ENCODE peak calls at places on chromosomes 5 and 9, in five cellular contexts. One of them, this sample, is unnamed.

GRCh38 chr5:141742866-141743651 is 61.0 kb upstream of the ARAP3 start:
- DNase-seq in GM12878: no peak
- DNase-seq in K562: peak
- DNase-seq in HepG2: no peak
- DNase-seq in SK-N-SH: no peak
- DNase-seq in this sample: no peak

GRCh38 chr9:113940077-113940476 is 64.0 kb downstream of the ZNF618 start:
- DNase-seq in SK-N-SH: no peak
- DNase-seq in HepG2: no peak
- DNase-seq in GM12878: no peak
- DNase-seq in K562: no peak
- DNase-seq in this sample: no peak

GRCh38 chr9:85702881-85703280 is 38.9 kb downstream of the AGTPBP1 start:
- DNase-seq in SK-N-SH: no peak
- DNase-seq in GM12878: no peak
- DNase-seq in K562: no peak
- DNase-seq in HepG2: no peak
- DNase-seq in this sample: peak

GRCh38 chr5:173627860-173628392 is 11.5 kb upstream of the BOD1 start:
- DNase-seq in SK-N-SH: no peak
- DNase-seq in K562: no peak
- DNase-seq in GM12878: no peak
- DNase-seq in HepG2: no peak
- DNase-seq in this sample: no peak

GRCh38 chr9:130918870-130919558 is 20.0 kb downstream of the FIBCD1 start:
- DNase-seq in K562: peak
- DNase-seq in GM12878: no peak
- DNase-seq in SK-N-SH: no peak
- DNase-seq in HepG2: no peak
- DNase-seq in this sample: no peak

GRCh38 chr5:171580506-171581265 is 161.2 kb downstream of the FGF18 start:
- DNase-seq in SK-N-SH: no peak
- DNase-seq in GM12878: no peak
- DNase-seq in K562: no peak
- DNase-seq in HepG2: no peak
- DNase-seq in this sample: no peak

GRCh38 chr5:175698401-175699115 is 40.7 kb downstream of the HRH2 start:
- DNase-seq in K562: no peak
- DNase-seq in SK-N-SH: no peak
- DNase-seq in HepG2: no peak
- DNase-seq in GM12878: no peak
- DNase-seq in this sample: no peak

GRCh38 chr9:7150153-7150890 is 392.5 kb downstream of the KDM4C start:
- DNase-seq in K562: no peak
- DNase-seq in HepG2: no peak
- DNase-seq in SK-N-SH: no peak
- DNase-seq in GM12878: no peak
- DNase-seq in this sample: peak

GRCh38 chr9:120043448-120043847 is 536.5 kb downstream of the CDK5RAP2 start:
- DNase-seq in GM12878: no peak
- DNase-seq in SK-N-SH: no peak
- DNase-seq in HepG2: no peak
- DNase-seq in K562: no peak
- DNase-seq in this sample: no peak

GRCh38 chr5:180593446-180594206 is 2.3 kb upstream of the SCGB3A1 start:
- DNase-seq in K562: no peak
- DNase-seq in HepG2: no peak
- DNase-seq in SK-N-SH: peak
- DNase-seq in GM12878: no peak
- DNase-seq in this sample: no peak

GRCh38 chr5:180590543-180591248 is 603 bp downstream of the SCGB3A1 start:
- DNase-seq in K562: no peak
- DNase-seq in HepG2: no peak
- DNase-seq in GM12878: no peak
- DNase-seq in SK-N-SH: peak
- DNase-seq in this sample: no peak

GRCh38 chr5:180589771-180590542 is 1.3 kb downstream of the SCGB3A1 start:
- DNase-seq in SK-N-SH: peak
- DNase-seq in K562: no peak
- DNase-seq in GM12878: no peak
- DNase-seq in HepG2: no peak
- DNase-seq in this sample: no peak

GRCh38 chr5:180592176-180592575 is 877 bp upstream of the SCGB3A1 start:
- DNase-seq in HepG2: no peak
- DNase-seq in SK-N-SH: peak
- DNase-seq in K562: no peak
- DNase-seq in GM12878: no peak
- DNase-seq in this sample: no peak

GRCh38 chr5:180591249-180591887 is at the start of gene SCGB3A1:
- DNase-seq in HepG2: no peak
- DNase-seq in SK-N-SH: peak
- DNase-seq in GM12878: no peak
- DNase-seq in K562: peak
- DNase-seq in this sample: peak
- TF ChIP-seq GABPA in HepG2: no peak
- TF ChIP-seq GABPA in SK-N-SH: no peak
- TF ChIP-seq GABPA in GM12878: no peak
- TF ChIP-seq GABPA in K562: no peak
- TF ChIP-seq GABPA in this sample: no peak

GRCh38 chr9:72322259-72322658 is 42.7 kb downstream of the ZFAND5 start:
- DNase-seq in HepG2: no peak
- DNase-seq in K562: no peak
- DNase-seq in SK-N-SH: no peak
- DNase-seq in GM12878: no peak
- DNase-seq in this sample: no peak
- TF ChIP-seq REST in HepG2: no peak
- TF ChIP-seq REST in K562: no peak
- TF ChIP-seq REST in SK-N-SH: no peak
- TF ChIP-seq REST in GM12878: no peak
- TF ChIP-seq REST in this sample: no peak

GRCh38 chr5:32258406-32258805 is 54.3 kb downstream of the MTMR12 start:
- DNase-seq in SK-N-SH: no peak
- DNase-seq in HepG2: no peak
- DNase-seq in K562: no peak
- DNase-seq in GM12878: no peak
- DNase-seq in this sample: no peak

GRCh38 chr5:32254987-32255900 is 57.5 kb downstream of the MTMR12 start:
- DNase-seq in SK-N-SH: no peak
- DNase-seq in K562: no peak
- DNase-seq in HepG2: no peak
- DNase-seq in GM12878: no peak
- DNase-seq in this sample: no peak

GRCh38 chr5:32263683-32264082 is 49.1 kb downstream of the MTMR12 start:
- DNase-seq in K562: no peak
- DNase-seq in GM12878: no peak
- DNase-seq in SK-N-SH: no peak
- DNase-seq in HepG2: no peak
- DNase-seq in this sample: no peak

GRCh38 chr5:32261198-32261597 is 51.5 kb downstream of the MTMR12 start:
- DNase-seq in SK-N-SH: no peak
- DNase-seq in GM12878: no peak
- DNase-seq in K562: peak
- DNase-seq in HepG2: no peak
- DNase-seq in this sample: no peak

DNA sequence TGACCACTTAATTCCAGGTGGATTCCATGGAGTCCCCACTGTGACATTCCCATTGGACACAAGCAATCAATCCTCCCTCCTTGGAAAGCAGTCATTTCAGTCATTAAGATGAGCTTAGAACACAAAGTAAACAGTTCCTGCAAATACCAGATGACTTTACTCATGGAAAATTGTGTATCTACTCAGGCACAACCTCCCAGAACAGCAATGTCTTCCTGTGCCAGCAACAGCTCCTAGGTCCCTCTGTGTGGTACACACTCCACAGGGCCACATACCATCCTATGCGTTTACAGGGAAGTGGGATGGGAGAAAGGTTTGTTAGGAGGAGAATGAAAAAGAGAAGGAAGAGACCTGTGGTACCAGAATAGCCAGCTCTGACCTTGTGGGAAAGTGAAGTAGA is 53.7 kb downstream of the MTMR12 start:
- DNase-seq in GM12878: no peak
- DNase-seq in SK-N-SH: no peak
- DNase-seq in K562: no peak
- DNase-seq in HepG2: no peak
- DNase-seq in this sample: no peak
- TF ChIP-seq GABPA in GM12878: no peak
- TF ChIP-seq GABPA in SK-N-SH: no peak
- TF ChIP-seq GABPA in K562: no peak
- TF ChIP-seq GABPA in HepG2: no peak
- TF ChIP-seq GABPA in this sample: no peak

DNA sequence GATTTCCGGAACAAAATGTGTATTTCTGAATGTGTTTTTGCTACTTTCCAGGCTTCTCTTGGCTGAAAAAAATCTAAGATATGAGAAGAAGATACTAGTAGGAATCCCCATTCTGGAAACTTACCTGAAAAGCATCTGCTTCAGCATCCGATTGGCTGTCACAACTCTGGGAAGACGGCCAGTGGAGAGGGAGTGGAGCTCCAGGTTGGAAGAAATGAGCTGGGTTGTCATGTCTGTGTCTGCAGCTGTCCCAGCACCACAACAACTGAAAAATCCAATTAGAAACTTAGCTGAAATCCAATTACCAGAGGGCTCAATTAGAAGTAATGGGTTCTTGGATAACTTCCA is 3.0 kb downstream of the PSMB7 start:
- DNase-seq in SK-N-SH: no peak
- DNase-seq in K562: no peak
- DNase-seq in HepG2: no peak
- DNase-seq in GM12878: no peak
- DNase-seq in this sample: no peak
- TF ChIP-seq REST in SK-N-SH: no peak
- TF ChIP-seq REST in K562: no peak
- TF ChIP-seq REST in HepG2: no peak
- TF ChIP-seq REST in GM12878: no peak
- TF ChIP-seq REST in this sample: no peak

GRCh38 chr5:159620853-159621540 is 290.7 kb upstream of the IL12B start:
- DNase-seq in HepG2: no peak
- DNase-seq in SK-N-SH: no peak
- DNase-seq in GM12878: no peak
- DNase-seq in K562: no peak
- DNase-seq in this sample: no peak
- TF ChIP-seq GABPA in HepG2: no peak
- TF ChIP-seq GABPA in SK-N-SH: no peak
- TF ChIP-seq GABPA in GM12878: no peak
- TF ChIP-seq GABPA in K562: no peak
- TF ChIP-seq GABPA in this sample: no peak

DNA sequence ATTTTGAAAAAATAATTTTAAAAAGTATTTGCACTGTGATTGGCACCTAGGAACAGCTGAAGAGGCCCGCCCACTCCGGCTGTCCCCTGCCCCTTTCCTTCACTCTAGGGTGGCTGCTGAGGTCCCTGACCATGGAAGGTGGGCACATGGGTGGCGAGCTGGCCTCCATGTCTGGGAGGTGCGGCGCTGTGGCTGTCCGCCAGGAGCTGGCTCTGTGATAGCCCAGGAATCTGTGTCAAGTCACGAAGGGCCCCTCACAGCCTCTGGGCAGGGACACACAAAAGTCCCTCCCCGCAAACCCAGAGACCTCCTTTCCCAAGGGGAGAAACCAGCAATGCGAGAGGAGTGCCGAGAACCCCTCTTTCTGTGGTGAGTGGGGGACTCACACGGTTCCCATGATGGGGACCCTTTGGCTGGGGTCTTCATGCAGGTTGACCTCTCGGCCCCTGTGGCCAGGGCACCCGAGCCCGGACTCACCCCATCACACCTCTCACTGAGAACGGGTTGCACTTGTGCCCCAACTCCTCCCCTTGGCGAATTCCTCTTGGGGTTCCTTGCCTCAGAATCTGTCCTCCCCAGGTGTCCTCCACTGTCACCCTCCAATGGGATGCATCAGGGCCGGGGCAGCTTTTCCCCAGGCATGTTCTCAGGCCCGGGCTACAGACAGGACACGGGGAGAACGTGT is 168.0 kb downstream of the GAPVD1 start:
- DNase-seq in HepG2: no peak
- DNase-seq in SK-N-SH: no peak
- DNase-seq in K562: no peak
- DNase-seq in GM12878: no peak
- DNase-seq in this sample: no peak
- TF ChIP-seq REST in HepG2: no peak
- TF ChIP-seq REST in SK-N-SH: no peak
- TF ChIP-seq REST in K562: no peak
- TF ChIP-seq REST in GM12878: no peak
- TF ChIP-seq REST in this sample: no peak